ENCODE peak calls at places on chromosomes 12 and 14, in six cellular contexts. U is hepatocyte; R is spleen; V is CD8-positive, alpha-beta T cell; K is keratinocyte; F is suprapubic skin. C is an unnamed sample. For H3K4me1, the result is how much of the 10 kb centered on the place peaks cover.

GRCh38 chr12:103677341-103677740 is 90.3 kb downstream of the STAB2 start:
- DNase-seq in U (no peak), R (no peak), V (no peak), K (no peak), F (no peak), C (no peak)

GRCh38 chr14:40393143-40393542 is 960.9 kb upstream of the FBXO33 start:
- DNase-seq in U (no peak), R (no peak), V (no peak), K (no peak), F (no peak), C (no peak)

GRCh38 chr14:55130194-55130550 is 1.1 kb downstream of the LGALS3 start:
- DNase-seq in U (no peak), R (no peak), V (no peak), K (no peak), F (no peak), C (no peak)

GRCh38 chr14:53493895-53494294 is 340.8 kb upstream of the DDHD1 start:
- DNase-seq in U (no peak), R (no peak), V (no peak), K (no peak), F (no peak), C (no peak)

GRCh38 chr14:97930191-97930590 is 1133.0 kb downstream of the VRK1 start:
- DNase-seq in U (peak), R (no peak), V (no peak), K (no peak), F (no peak), C (no peak)

GRCh38 chr12:91111366-91112321 is at the start of gene LUM:
- DNase-seq in U (peak), R (no peak), V (no peak), K (no peak), F (no peak), C (no peak)

GRCh38 chr12:62613092-62613491 is 146.5 kb downstream of the MON2 start:
- DNase-seq in U (no peak), R (no peak), V (no peak), K (no peak), F (no peak), C (no peak)

GRCh38 chr14:81516941-81517797 is 16.5 kb downstream of the SEL1L start:
- DNase-seq in U (peak), R (no peak), V (no peak), K (no peak), F (no peak), C (no peak)

GRCh38 chr12:56634242-56634836 is 4.2 kb upstream of the BAZ2A start:
- DNase-seq in U (peak), R (peak), V (no peak), K (no peak), F (no peak), C (peak)

DNA sequence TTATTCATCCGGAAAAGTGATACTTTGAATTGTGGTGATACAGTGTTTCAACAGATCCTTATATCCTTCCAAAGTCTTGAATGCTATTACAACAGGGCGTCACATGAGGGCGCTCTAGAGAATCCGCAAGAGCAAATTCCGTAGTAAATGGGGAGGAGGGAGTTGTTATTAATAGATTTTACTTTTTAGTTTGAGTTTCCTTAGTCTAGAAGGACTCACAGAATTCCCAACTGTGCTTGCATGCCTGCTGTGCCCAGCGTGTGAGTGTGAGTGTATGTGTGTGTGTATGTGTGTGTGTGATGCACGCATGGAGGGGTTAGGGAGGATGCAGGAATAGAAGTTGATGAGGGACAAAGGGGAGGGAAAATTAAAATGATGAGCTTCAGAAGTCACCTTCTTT is 375.3 kb downstream of the C12orf75 start:
- DNase-seq in U (peak), R (no peak), V (no peak), K (no peak), F (no peak), C (no peak)
- TF ChIP-seq CTCF in U (peak), R (peak), V (no peak), K (peak), F (peak), C (peak)

GRCh38 chr12:114674201-114675047 is 9.6 kb downstream of the TBX3 start:
- DNase-seq in U (peak), R (no peak), V (no peak), K (no peak), F (no peak), C (no peak)

GRCh38 chr12:114673169-114673833 is 10.7 kb downstream of the TBX3 start:
- DNase-seq in U (peak), R (no peak), V (no peak), K (no peak), F (no peak), C (no peak)

GRCh38 chr12:114678028-114678427 is 5.9 kb downstream of the TBX3 start:
- DNase-seq in U (no peak), R (no peak), V (no peak), K (no peak), F (no peak), C (no peak)

GRCh38 chr12:114678718-114679117 is 5.3 kb downstream of the TBX3 start:
- DNase-seq in U (no peak), R (no peak), V (no peak), K (no peak), F (no peak), C (no peak)

GRCh38 chr12:114676142-114676741 is 7.7 kb downstream of the TBX3 start:
- DNase-seq in U (no peak), R (no peak), V (no peak), K (no peak), F (no peak), C (no peak)
- H3K4me3 ChIP-seq in U (peak), R (no peak), V (no peak), K (no peak), F (no peak), C (peak)

DNA sequence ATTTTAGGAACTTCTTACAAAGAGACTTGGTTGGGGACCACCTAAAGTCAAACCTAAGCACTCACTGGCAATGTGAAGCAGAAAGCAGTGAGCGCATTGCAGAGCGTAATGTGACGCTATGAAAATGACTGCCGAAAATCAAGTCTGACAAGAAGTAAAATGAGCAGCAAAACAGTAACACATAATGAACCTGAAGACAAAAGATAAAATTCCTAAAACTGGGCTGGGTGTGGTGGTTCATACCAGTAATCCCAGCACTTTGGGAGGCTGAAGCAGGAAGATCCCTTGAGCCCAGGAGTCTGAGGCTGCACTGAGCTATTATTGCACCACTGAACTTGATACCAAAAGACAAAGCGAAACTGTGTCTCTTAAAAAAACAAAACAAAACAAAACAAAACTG is 16.5 kb downstream of the CORO1C start:
- DNase-seq in U (no peak), R (no peak), V (no peak), K (no peak), F (no peak), C (no peak)
- H3K4me1 ChIP-seq in U (under half), R (half or more), V (under half), K (under half), F (under half), C (under half)

GRCh38 chr12:52005218-52005902 is 1.4 kb upstream of the TAMALIN start:
- DNase-seq in U (no peak), R (no peak), V (no peak), K (no peak), F (no peak), C (no peak)

GRCh38 chr12:52003591-52003990 is 3.2 kb upstream of the TAMALIN start:
- DNase-seq in U (no peak), R (no peak), V (no peak), K (no peak), F (no peak), C (no peak)

GRCh38 chr12:52003016-52003550 is 3.7 kb upstream of the TAMALIN start:
- DNase-seq in U (no peak), R (no peak), V (no peak), K (no peak), F (no peak), C (no peak)

GRCh38 chr12:52005903-52006703 is 643 bp upstream of the TAMALIN start:
- DNase-seq in U (no peak), R (peak), V (no peak), K (no peak), F (no peak), C (peak)

GRCh38 chr12:52004042-52004648 is 2.6 kb upstream of the TAMALIN start:
- DNase-seq in U (peak), R (no peak), V (no peak), K (no peak), F (no peak), C (no peak)
- TF ChIP-seq CTCF in U (peak), R (peak), V (peak), K (peak), F (peak), C (peak)

GRCh38 chr12:98064501-98064900 is 450.9 kb upstream of the TMPO start:
- DNase-seq in U (no peak), R (no peak), V (no peak), K (no peak), F (no peak), C (no peak)
- H3K4me3 ChIP-seq in U (no peak), R (no peak), V (no peak), K (no peak), F (no peak), C (no peak)

DNA sequence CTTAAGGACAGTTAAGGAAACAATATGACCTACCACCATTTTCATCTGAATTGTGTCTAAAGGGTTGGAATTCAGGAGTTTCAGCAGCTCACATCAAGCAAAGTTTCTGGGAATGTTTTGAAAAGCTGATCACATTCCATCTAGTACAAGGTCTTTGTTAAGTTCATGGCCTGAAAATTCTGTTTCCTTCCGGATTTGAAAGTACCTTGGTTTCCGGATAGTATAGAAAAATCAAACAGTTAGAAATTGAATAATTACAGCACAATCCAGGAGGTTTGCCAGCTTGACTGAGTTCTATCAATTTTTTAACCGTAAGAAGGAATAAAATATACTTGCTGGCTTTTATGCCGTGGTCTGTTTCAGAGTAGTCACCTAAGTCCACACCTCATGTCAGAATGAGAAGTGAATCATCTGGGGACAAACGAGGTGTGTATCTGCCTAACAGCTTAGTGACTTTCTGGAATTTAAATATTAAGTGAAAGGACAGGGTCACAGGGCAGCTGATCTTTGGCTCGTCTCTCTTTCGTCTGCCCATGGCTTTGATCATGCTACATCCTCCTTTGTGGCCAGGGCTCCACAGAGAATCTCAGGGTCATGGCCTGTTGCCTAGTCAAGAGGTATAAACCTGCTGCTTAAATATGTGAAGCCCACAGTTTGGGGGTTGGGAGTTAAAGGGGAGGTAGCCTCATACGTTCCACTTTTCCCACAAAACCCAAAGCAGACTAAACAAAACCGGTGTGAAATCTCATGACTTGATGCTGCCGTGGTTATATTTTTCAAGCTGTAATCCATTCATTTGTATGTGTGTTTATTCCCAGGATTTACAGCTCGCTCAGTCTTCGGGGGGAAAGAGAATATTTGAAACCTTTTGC is 136.8 kb downstream of the HMGA2 start:
- DNase-seq in U (no peak), R (no peak), V (no peak), K (no peak), F (no peak), C (no peak)
- H3K4me1 ChIP-seq in U (under half), R (under half), V (under half), K (under half), F (under half), C (under half)

GRCh38 chr12:6672143-6672542 is 9.2 kb upstream of the ING4 start:
- DNase-seq in U (no peak), R (no peak), V (no peak), K (no peak), F (no peak), C (no peak)

GRCh38 chr12:6664902-6665301 is 2.0 kb upstream of the ING4 start:
- DNase-seq in U (no peak), R (no peak), V (no peak), K (no peak), F (no peak), C (no peak)

GRCh38 chr12:6666211-6666610 is 3.3 kb upstream of the ING4 start:
- DNase-seq in U (no peak), R (no peak), V (no peak), K (no peak), F (no peak), C (no peak)

GRCh38 chr12:6662906-6663742 is at the start of gene ING4:
- DNase-seq in U (peak), R (peak), V (peak), K (peak), F (peak), C (peak)

DNA sequence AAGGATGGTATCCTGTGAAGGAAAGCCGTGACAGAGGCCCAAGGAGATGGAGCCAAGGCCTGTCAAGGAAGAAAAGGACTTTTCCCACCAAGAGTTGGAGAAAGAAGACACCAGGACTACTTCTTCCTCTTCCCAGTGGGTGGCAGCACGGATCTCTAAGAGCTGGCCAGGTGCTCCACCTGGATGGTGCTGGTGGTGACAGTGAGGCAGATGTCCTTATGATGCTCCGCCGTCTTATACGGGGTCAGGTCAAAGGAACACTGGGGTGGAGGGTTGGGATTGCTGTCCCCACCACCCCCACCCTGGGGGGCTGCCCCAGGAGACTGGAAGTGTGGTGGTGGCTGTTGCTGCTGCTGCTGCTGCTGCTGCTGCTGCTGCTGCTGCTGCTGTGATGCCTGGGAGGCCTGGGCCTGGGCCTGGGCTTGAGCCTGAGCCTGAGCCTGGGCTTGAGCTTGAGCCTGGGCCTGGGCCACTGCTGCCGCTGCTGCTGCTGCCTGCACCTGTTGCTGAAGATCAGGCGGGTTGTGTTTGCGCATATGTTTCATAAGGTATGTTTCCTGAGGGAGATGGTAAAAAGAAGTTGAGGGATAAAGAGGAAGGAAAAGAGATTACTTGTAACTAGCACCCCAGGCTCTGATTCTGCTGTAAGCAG is 4.8 kb upstream of the ING4 start:
- DNase-seq in U (peak), R (no peak), V (no peak), K (no peak), F (no peak), C (no peak)
- TF ChIP-seq CTCF in U (peak), R (no peak), V (no peak), K (peak), F (no peak), C (no peak)

GRCh38 chr12:10672231-10672868 is 1.5 kb downstream of the STYK1 start:
- DNase-seq in U (no peak), R (no peak), V (peak), K (no peak), F (no peak), C (no peak)
- H3K4me3 ChIP-seq in U (no peak), R (no peak), V (peak), K (no peak), F (no peak), C (no peak)